ENCODE peak calls at places on chromosomes 7 and 10, in eight cellular contexts. One of them, this sample, is unnamed.

GRCh38 chr10:111243126-111243525 is 166.3 kb downstream of the ADRA2A start:
- DNase-seq in osteoblast: no peak
- DNase-seq in A549: no peak
- DNase-seq in transverse colon: no peak
- DNase-seq in GM23248: no peak
- DNase-seq in GM23338: no peak
- DNase-seq in brain microvascular endothelial cell: no peak
- DNase-seq in neural progenitor cell: no peak
- DNase-seq in this sample: no peak

GRCh38 chr10:75408911-75409885 is 7.6 kb upstream of the ZNF503 start:
- DNase-seq in GM23338: peak; percentile 79
- DNase-seq in transverse colon: peak; percentile 79
- DNase-seq in GM23248: peak; percentile 74
- DNase-seq in A549: peak; percentile 62
- DNase-seq in neural progenitor cell: peak; percentile 85
- DNase-seq in osteoblast: peak; percentile 99
- DNase-seq in brain microvascular endothelial cell: no peak
- DNase-seq in this sample: peak; percentile 83

GRCh38 chr10:79029478-79030390 is 39.0 kb upstream of the ZMIZ1 start:
- DNase-seq in transverse colon: no peak
- DNase-seq in GM23248: no peak
- DNase-seq in osteoblast: peak; percentile 34
- DNase-seq in A549: no peak
- DNase-seq in GM23338: no peak
- DNase-seq in neural progenitor cell: no peak
- DNase-seq in brain microvascular endothelial cell: no peak
- DNase-seq in this sample: no peak

GRCh38 chr7:84492565-84493034 is 298.0 kb upstream of the SEMA3A start:
- DNase-seq in brain microvascular endothelial cell: no peak
- DNase-seq in GM23248: peak; percentile 75
- DNase-seq in neural progenitor cell: no peak
- DNase-seq in GM23338: no peak
- DNase-seq in A549: no peak
- DNase-seq in osteoblast: no peak
- DNase-seq in transverse colon: no peak
- DNase-seq in this sample: no peak

GRCh38 chr7:151926336-151926712 is 29.9 kb upstream of the GALNTL5 start:
- DNase-seq in brain microvascular endothelial cell: no peak
- DNase-seq in GM23338: no peak
- DNase-seq in A549: no peak
- DNase-seq in osteoblast: no peak
- DNase-seq in transverse colon: no peak
- DNase-seq in neural progenitor cell: no peak
- DNase-seq in GM23248: no peak
- DNase-seq in this sample: no peak

GRCh38 chr7:13979671-13980438 is 9.6 kb downstream of the ETV1 start:
- DNase-seq in osteoblast: no peak
- DNase-seq in neural progenitor cell: no peak
- DNase-seq in transverse colon: no peak
- DNase-seq in brain microvascular endothelial cell: peak; percentile 32
- DNase-seq in GM23338: no peak
- DNase-seq in GM23248: peak; percentile 66
- DNase-seq in A549: no peak
- DNase-seq in this sample: no peak

GRCh38 chr10:112137381-112137987 is 46.1 kb downstream of the GPAM start:
- DNase-seq in GM23338: peak; percentile 93
- DNase-seq in GM23248: peak; percentile 75
- DNase-seq in transverse colon: peak; percentile 73
- DNase-seq in neural progenitor cell: peak; percentile 89
- DNase-seq in brain microvascular endothelial cell: peak; percentile 68
- DNase-seq in A549: peak; percentile 60
- DNase-seq in osteoblast: peak; percentile 92
- DNase-seq in this sample: peak; percentile 71

GRCh38 chr10:101067356-101068083 is 5.7 kb downstream of the KAZALD1 start:
- DNase-seq in osteoblast: peak; percentile 97
- DNase-seq in GM23338: peak; percentile 92
- DNase-seq in A549: peak; percentile 90
- DNase-seq in transverse colon: peak; percentile 82
- DNase-seq in neural progenitor cell: peak; percentile 88
- DNase-seq in GM23248: peak; percentile 86
- DNase-seq in brain microvascular endothelial cell: peak; percentile 78
- DNase-seq in this sample: peak; percentile 81

GRCh38 chr10:123683865-123684264 is 17.7 kb downstream of the GPR26 start:
- DNase-seq in brain microvascular endothelial cell: no peak
- DNase-seq in GM23248: no peak
- DNase-seq in osteoblast: no peak
- DNase-seq in transverse colon: no peak
- DNase-seq in A549: no peak
- DNase-seq in GM23338: no peak
- DNase-seq in neural progenitor cell: no peak
- DNase-seq in this sample: no peak

GRCh38 chr10:30928742-30929141 is 102.9 kb downstream of the ZNF438 start:
- DNase-seq in osteoblast: no peak
- DNase-seq in transverse colon: no peak
- DNase-seq in GM23248: no peak
- DNase-seq in brain microvascular endothelial cell: no peak
- DNase-seq in neural progenitor cell: no peak
- DNase-seq in A549: no peak
- DNase-seq in GM23338: no peak
- DNase-seq in this sample: no peak

GRCh38 chr7:37683263-37684120 is at the start of gene GPR141:
- DNase-seq in brain microvascular endothelial cell: no peak
- DNase-seq in A549: no peak
- DNase-seq in GM23248: no peak
- DNase-seq in neural progenitor cell: no peak
- DNase-seq in osteoblast: no peak
- DNase-seq in transverse colon: no peak
- DNase-seq in GM23338: no peak
- DNase-seq in this sample: no peak

GRCh38 chr10:35433851-35434426 is 97.6 kb downstream of the CCNY start:
- DNase-seq in GM23248: peak; percentile 76
- DNase-seq in transverse colon: no peak
- DNase-seq in GM23338: no peak
- DNase-seq in neural progenitor cell: no peak
- DNase-seq in A549: no peak
- DNase-seq in osteoblast: no peak
- DNase-seq in brain microvascular endothelial cell: peak; percentile 83
- DNase-seq in this sample: no peak

GRCh38 chr10:98632456-98633150 is 185.9 kb upstream of the HPS1 start:
- DNase-seq in A549: no peak
- DNase-seq in GM23338: no peak
- DNase-seq in transverse colon: no peak
- DNase-seq in brain microvascular endothelial cell: no peak
- DNase-seq in osteoblast: no peak
- DNase-seq in GM23248: no peak
- DNase-seq in neural progenitor cell: no peak
- DNase-seq in this sample: no peak

GRCh38 chr10:589961-590680 is 99.3 kb downstream of the DIP2C start:
- DNase-seq in brain microvascular endothelial cell: no peak
- DNase-seq in transverse colon: no peak
- DNase-seq in GM23338: no peak
- DNase-seq in A549: no peak
- DNase-seq in neural progenitor cell: no peak
- DNase-seq in osteoblast: peak; percentile 19
- DNase-seq in GM23248: no peak
- DNase-seq in this sample: no peak

GRCh38 chr7:134886353-134887057 is 99.8 kb upstream of the AGBL3 start:
- DNase-seq in GM23338: no peak
- DNase-seq in osteoblast: peak; percentile 74
- DNase-seq in neural progenitor cell: no peak
- DNase-seq in brain microvascular endothelial cell: peak; percentile 77
- DNase-seq in GM23248: peak; percentile 74
- DNase-seq in A549: no peak
- DNase-seq in transverse colon: no peak
- DNase-seq in this sample: peak; percentile 37

GRCh38 chr10:124972637-124973036 is 30.7 kb downstream of the ZRANB1 start:
- DNase-seq in GM23338: no peak
- DNase-seq in neural progenitor cell: no peak
- DNase-seq in osteoblast: no peak
- DNase-seq in brain microvascular endothelial cell: no peak
- DNase-seq in GM23248: no peak
- DNase-seq in A549: no peak
- DNase-seq in transverse colon: no peak
- DNase-seq in this sample: no peak

GRCh38 chr7:130641040-130641439 is 27.5 kb downstream of the COPG2 start:
- DNase-seq in GM23338: no peak
- DNase-seq in GM23248: no peak
- DNase-seq in A549: no peak
- DNase-seq in osteoblast: no peak
- DNase-seq in transverse colon: no peak
- DNase-seq in brain microvascular endothelial cell: no peak
- DNase-seq in neural progenitor cell: no peak
- DNase-seq in this sample: no peak

GRCh38 chr7:130642383-130642782 is 26.2 kb downstream of the COPG2 start:
- DNase-seq in GM23338: no peak
- DNase-seq in neural progenitor cell: no peak
- DNase-seq in osteoblast: no peak
- DNase-seq in GM23248: no peak
- DNase-seq in transverse colon: no peak
- DNase-seq in brain microvascular endothelial cell: no peak
- DNase-seq in A549: no peak
- DNase-seq in this sample: no peak

GRCh38 chr7:130639391-130639790 is 29.2 kb downstream of the COPG2 start:
- DNase-seq in transverse colon: no peak
- DNase-seq in osteoblast: peak; percentile 46
- DNase-seq in neural progenitor cell: no peak
- DNase-seq in A549: no peak
- DNase-seq in GM23248: no peak
- DNase-seq in GM23338: no peak
- DNase-seq in brain microvascular endothelial cell: no peak
- DNase-seq in this sample: no peak

GRCh38 chr7:130641497-130641896 is 27.1 kb downstream of the COPG2 start:
- DNase-seq in transverse colon: no peak
- DNase-seq in GM23248: no peak
- DNase-seq in A549: no peak
- DNase-seq in osteoblast: no peak
- DNase-seq in GM23338: no peak
- DNase-seq in brain microvascular endothelial cell: no peak
- DNase-seq in neural progenitor cell: no peak
- DNase-seq in this sample: no peak
- H3K4me3 ChIP-seq in transverse colon: no peak overlapping the region
- H3K4me3 ChIP-seq in GM23248: no peak overlapping the region
- H3K4me3 ChIP-seq in A549: no peak overlapping the region
- H3K4me3 ChIP-seq in osteoblast: no peak overlapping the region
- H3K4me3 ChIP-seq in GM23338: no peak overlapping the region
- H3K4me3 ChIP-seq in brain microvascular endothelial cell: no peak overlapping the region
- H3K4me3 ChIP-seq in neural progenitor cell: no peak overlapping the region
- H3K4me3 ChIP-seq in this sample: no peak overlapping the region

DNA sequence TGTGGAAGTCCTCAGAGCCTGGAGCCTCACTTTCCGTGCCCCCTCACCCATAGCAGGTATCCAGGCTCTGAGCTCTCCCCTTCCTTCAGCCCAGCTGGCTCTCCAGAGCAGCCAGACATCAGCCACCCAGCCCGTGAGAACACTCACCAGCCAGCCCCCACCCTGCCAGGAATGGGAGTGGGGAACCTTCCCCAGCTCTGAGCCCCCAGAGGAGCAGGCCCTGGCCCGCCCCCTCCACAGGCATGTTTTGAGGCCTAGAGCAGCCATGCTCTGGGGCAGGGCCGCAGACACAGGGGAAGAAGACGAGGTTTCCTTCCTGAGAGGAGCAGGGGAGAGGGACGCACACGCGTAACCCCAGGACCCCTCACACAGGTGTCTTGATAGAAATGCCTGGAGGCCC is 70.0 kb upstream of the COL13A1 start:
- DNase-seq in neural progenitor cell: no peak
- DNase-seq in osteoblast: peak; percentile 29
- DNase-seq in transverse colon: no peak
- DNase-seq in A549: no peak
- DNase-seq in brain microvascular endothelial cell: no peak
- DNase-seq in GM23248: no peak
- DNase-seq in GM23338: no peak
- DNase-seq in this sample: no peak
- H3K27ac ChIP-seq in neural progenitor cell: no peak overlapping the region
- H3K27ac ChIP-seq in osteoblast: no peak overlapping the region
- H3K27ac ChIP-seq in transverse colon: no peak overlapping the region
- H3K27ac ChIP-seq in A549: no peak overlapping the region
- H3K27ac ChIP-seq in brain microvascular endothelial cell: peak overlapping the region; percentile 48
- H3K27ac ChIP-seq in GM23248: no peak overlapping the region
- H3K27ac ChIP-seq in GM23338: no peak overlapping the region
- H3K27ac ChIP-seq in this sample: no peak overlapping the region

GRCh38 chr10:53955091-53955490 is 845.9 kb downstream of the PCDH15 start:
- DNase-seq in GM23338: no peak
- DNase-seq in transverse colon: no peak
- DNase-seq in A549: no peak
- DNase-seq in osteoblast: no peak
- DNase-seq in GM23248: no peak
- DNase-seq in brain microvascular endothelial cell: no peak
- DNase-seq in neural progenitor cell: no peak
- DNase-seq in this sample: no peak

GRCh38 chr10:53952698-53953097 is 848.3 kb downstream of the PCDH15 start:
- DNase-seq in GM23248: no peak
- DNase-seq in transverse colon: no peak
- DNase-seq in GM23338: no peak
- DNase-seq in neural progenitor cell: no peak
- DNase-seq in osteoblast: no peak
- DNase-seq in A549: no peak
- DNase-seq in brain microvascular endothelial cell: no peak
- DNase-seq in this sample: no peak

DNA sequence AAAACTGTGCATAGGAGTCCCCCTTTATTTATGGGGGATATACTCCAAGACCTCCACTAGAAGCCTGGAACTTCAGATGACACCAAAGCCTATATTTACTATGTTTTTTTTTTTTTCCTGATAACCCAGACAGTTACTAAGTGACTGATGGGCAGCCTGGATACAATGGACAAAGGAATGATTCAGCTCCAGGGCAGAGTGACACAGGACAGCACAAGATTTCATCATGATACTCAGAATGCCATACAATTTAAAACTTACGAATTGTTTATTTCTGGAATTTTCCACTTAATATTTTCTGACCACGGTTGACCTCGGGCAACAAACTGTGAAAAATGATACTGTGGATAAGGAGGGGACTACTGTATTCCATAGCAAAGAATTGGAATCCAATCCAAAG is 843.6 kb downstream of the PCDH15 start:
- DNase-seq in brain microvascular endothelial cell: no peak
- DNase-seq in GM23248: no peak
- DNase-seq in osteoblast: no peak
- DNase-seq in transverse colon: no peak
- DNase-seq in neural progenitor cell: no peak
- DNase-seq in A549: peak; percentile 1
- DNase-seq in GM23338: no peak
- DNase-seq in this sample: no peak
- H3K4me3 ChIP-seq in brain microvascular endothelial cell: no peak overlapping the region
- H3K4me3 ChIP-seq in GM23248: no peak overlapping the region
- H3K4me3 ChIP-seq in osteoblast: no peak overlapping the region
- H3K4me3 ChIP-seq in transverse colon: no peak overlapping the region
- H3K4me3 ChIP-seq in neural progenitor cell: no peak overlapping the region
- H3K4me3 ChIP-seq in A549: no peak overlapping the region
- H3K4me3 ChIP-seq in GM23338: no peak overlapping the region
- H3K4me3 ChIP-seq in this sample: no peak overlapping the region

DNA sequence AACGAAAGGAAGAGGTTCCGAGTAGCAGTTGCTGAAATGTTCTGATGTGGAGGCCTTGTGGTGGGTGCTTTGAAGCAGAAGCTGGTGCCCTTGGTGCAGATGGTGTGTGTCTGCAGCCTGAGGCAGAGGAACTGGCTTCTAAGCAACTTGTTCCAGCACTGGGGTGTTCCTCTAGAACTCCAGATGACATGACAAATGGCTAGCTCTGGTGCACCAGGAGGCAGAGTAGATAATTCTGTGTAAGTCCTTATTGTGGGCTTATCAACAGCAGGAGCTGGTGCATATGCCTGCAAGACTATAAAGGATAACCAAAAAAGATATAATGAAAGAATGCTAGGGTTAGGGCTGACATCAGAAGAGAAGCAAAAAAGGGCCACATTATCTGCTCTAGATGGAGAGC is 76.5 kb downstream of the ARL5B start:
- DNase-seq in GM23248: no peak
- DNase-seq in brain microvascular endothelial cell: no peak
- DNase-seq in osteoblast: no peak
- DNase-seq in neural progenitor cell: no peak
- DNase-seq in transverse colon: no peak
- DNase-seq in GM23338: no peak
- DNase-seq in A549: no peak
- DNase-seq in this sample: no peak
- H3K27ac ChIP-seq in GM23248: no peak overlapping the region
- H3K27ac ChIP-seq in brain microvascular endothelial cell: no peak overlapping the region
- H3K27ac ChIP-seq in osteoblast: no peak overlapping the region
- H3K27ac ChIP-seq in neural progenitor cell: no peak overlapping the region
- H3K27ac ChIP-seq in transverse colon: no peak overlapping the region
- H3K27ac ChIP-seq in GM23338: no peak overlapping the region
- H3K27ac ChIP-seq in A549: no peak overlapping the region
- H3K27ac ChIP-seq in this sample: no peak overlapping the region